ENCODE peak calls at places on chromosome 2, in six cellular contexts. One of them, this sample, is unnamed.

GRCh38 chr2:198465970-198466369 is 661.6 kb downstream of the PLCL1 start:
- DNase-seq in Calu3: no peak
- DNase-seq in C1 segment of cervical spinal cord: no peak
- DNase-seq in tibial artery: no peak
- DNase-seq in uterus: no peak
- DNase-seq in astrocyte: no peak
- DNase-seq in this sample: no peak

GRCh38 chr2:152418688-152419087 is 83.7 kb downstream of the FMNL2 start:
- DNase-seq in Calu3: no peak
- DNase-seq in C1 segment of cervical spinal cord: no peak
- DNase-seq in tibial artery: no peak
- DNase-seq in uterus: no peak
- DNase-seq in astrocyte: no peak
- DNase-seq in this sample: peak

GRCh38 chr2:235605306-235605998 is 111.6 kb downstream of the AGAP1 start:
- DNase-seq in Calu3: no peak
- DNase-seq in C1 segment of cervical spinal cord: no peak
- DNase-seq in tibial artery: peak
- DNase-seq in uterus: peak
- DNase-seq in astrocyte: peak
- DNase-seq in this sample: peak

GRCh38 chr2:156379714-156380113 is 47.2 kb upstream of the NR4A2 start:
- DNase-seq in Calu3: no peak
- DNase-seq in C1 segment of cervical spinal cord: no peak
- DNase-seq in tibial artery: no peak
- DNase-seq in uterus: no peak
- DNase-seq in astrocyte: no peak
- DNase-seq in this sample: no peak

GRCh38 chr2:11278219-11278618 is 66.2 kb downstream of the ROCK2 start:
- DNase-seq in Calu3: no peak
- DNase-seq in C1 segment of cervical spinal cord: no peak
- DNase-seq in tibial artery: no peak
- DNase-seq in uterus: no peak
- DNase-seq in astrocyte: no peak
- DNase-seq in this sample: no peak

GRCh38 chr2:102736174-102736606 is 25.6 kb upstream of the TMEM182 start:
- DNase-seq in Calu3: peak
- DNase-seq in C1 segment of cervical spinal cord: no peak
- DNase-seq in tibial artery: no peak
- DNase-seq in uterus: no peak
- DNase-seq in astrocyte: peak
- DNase-seq in this sample: peak

GRCh38 chr2:191432121-191432520 is 186.9 kb downstream of the MYO1B start:
- DNase-seq in Calu3: no peak
- DNase-seq in C1 segment of cervical spinal cord: no peak
- DNase-seq in tibial artery: no peak
- DNase-seq in uterus: no peak
- DNase-seq in astrocyte: peak
- DNase-seq in this sample: no peak

GRCh38 chr2:237603718-237604362 is 13.3 kb upstream of the RAB17 start:
- DNase-seq in Calu3: no peak
- DNase-seq in C1 segment of cervical spinal cord: no peak
- DNase-seq in tibial artery: no peak
- DNase-seq in uterus: peak
- DNase-seq in astrocyte: peak
- DNase-seq in this sample: no peak

GRCh38 chr2:5794012-5794411 is 101.8 kb downstream of the SOX11 start:
- DNase-seq in Calu3: no peak
- DNase-seq in C1 segment of cervical spinal cord: no peak
- DNase-seq in tibial artery: no peak
- DNase-seq in uterus: no peak
- DNase-seq in astrocyte: no peak
- DNase-seq in this sample: no peak

GRCh38 chr2:99572380-99572779 is 82.6 kb upstream of the REV1 start:
- DNase-seq in Calu3: no peak
- DNase-seq in C1 segment of cervical spinal cord: no peak
- DNase-seq in tibial artery: no peak
- DNase-seq in uterus: no peak
- DNase-seq in astrocyte: peak
- DNase-seq in this sample: no peak

GRCh38 chr2:23418490-23418911 is 33.5 kb downstream of the KLHL29 start:
- DNase-seq in Calu3: no peak
- DNase-seq in C1 segment of cervical spinal cord: no peak
- DNase-seq in tibial artery: peak
- DNase-seq in uterus: peak
- DNase-seq in astrocyte: peak
- DNase-seq in this sample: no peak

GRCh38 chr2:19911799-19912509 is 10.2 kb upstream of the TTC32 start:
- DNase-seq in Calu3: peak
- DNase-seq in C1 segment of cervical spinal cord: no peak
- DNase-seq in tibial artery: no peak
- DNase-seq in uterus: no peak
- DNase-seq in astrocyte: peak
- DNase-seq in this sample: no peak

GRCh38 chr2:191165190-191165643 is 14.4 kb upstream of the STAT4 start:
- DNase-seq in Calu3: no peak
- DNase-seq in C1 segment of cervical spinal cord: no peak
- DNase-seq in tibial artery: no peak
- DNase-seq in uterus: no peak
- DNase-seq in astrocyte: no peak
- DNase-seq in this sample: no peak

GRCh38 chr2:234378440-234378839 is 118.4 kb downstream of the ARL4C start:
- DNase-seq in Calu3: no peak
- DNase-seq in C1 segment of cervical spinal cord: no peak
- DNase-seq in tibial artery: no peak
- DNase-seq in uterus: no peak
- DNase-seq in astrocyte: peak
- DNase-seq in this sample: no peak

GRCh38 chr2:31893093-31893492 is 117.7 kb downstream of the MEMO1 start:
- DNase-seq in Calu3: no peak
- DNase-seq in C1 segment of cervical spinal cord: no peak
- DNase-seq in tibial artery: no peak
- DNase-seq in uterus: no peak
- DNase-seq in astrocyte: no peak
- DNase-seq in this sample: no peak

GRCh38 chr2:171895781-171896180 is 1.7 kb upstream of the SLC25A12 start:
- DNase-seq in Calu3: no peak
- DNase-seq in C1 segment of cervical spinal cord: no peak
- DNase-seq in tibial artery: no peak
- DNase-seq in uterus: no peak
- DNase-seq in astrocyte: no peak
- DNase-seq in this sample: no peak

GRCh38 chr2:28250006-28250405 is 142.7 kb upstream of the FOSL2 start:
- DNase-seq in Calu3: peak
- DNase-seq in C1 segment of cervical spinal cord: no peak
- DNase-seq in tibial artery: no peak
- DNase-seq in uterus: no peak
- DNase-seq in astrocyte: peak
- DNase-seq in this sample: no peak

GRCh38 chr2:25700221-25700660 is 26.9 kb upstream of the DTNB start:
- DNase-seq in Calu3: peak
- DNase-seq in C1 segment of cervical spinal cord: no peak
- DNase-seq in tibial artery: no peak
- DNase-seq in uterus: no peak
- DNase-seq in astrocyte: peak
- DNase-seq in this sample: no peak

GRCh38 chr2:129806985-129807384 is 172.5 kb upstream of the RAB6C start:
- DNase-seq in Calu3: no peak
- DNase-seq in C1 segment of cervical spinal cord: no peak
- DNase-seq in tibial artery: no peak
- DNase-seq in uterus: no peak
- DNase-seq in astrocyte: no peak
- DNase-seq in this sample: no peak

GRCh38 chr2:140457483-140457882 is 1673.3 kb downstream of the LRP1B start:
- DNase-seq in Calu3: no peak
- DNase-seq in C1 segment of cervical spinal cord: no peak
- DNase-seq in tibial artery: no peak
- DNase-seq in uterus: no peak
- DNase-seq in astrocyte: peak
- DNase-seq in this sample: no peak

GRCh38 chr2:96402591-96402990 is 67.0 kb downstream of the NCAPH start:
- DNase-seq in Calu3: no peak
- DNase-seq in C1 segment of cervical spinal cord: no peak
- DNase-seq in tibial artery: no peak
- DNase-seq in uterus: no peak
- DNase-seq in astrocyte: no peak
- DNase-seq in this sample: no peak

GRCh38 chr2:72367530-72368225 is 220.0 kb upstream of the CYP26B1 start:
- DNase-seq in Calu3: peak
- DNase-seq in C1 segment of cervical spinal cord: no peak
- DNase-seq in tibial artery: peak
- DNase-seq in uterus: no peak
- DNase-seq in astrocyte: peak
- DNase-seq in this sample: peak

GRCh38 chr2:101159526-101159925 is 8.3 kb upstream of the TBC1D8 start:
- DNase-seq in Calu3: no peak
- DNase-seq in C1 segment of cervical spinal cord: no peak
- DNase-seq in tibial artery: no peak
- DNase-seq in uterus: no peak
- DNase-seq in astrocyte: no peak
- DNase-seq in this sample: no peak

GRCh38 chr2:135674453-135674852 is 67.2 kb upstream of the UBXN4 start:
- DNase-seq in Calu3: no peak
- DNase-seq in C1 segment of cervical spinal cord: no peak
- DNase-seq in tibial artery: no peak
- DNase-seq in uterus: no peak
- DNase-seq in astrocyte: no peak
- DNase-seq in this sample: no peak

GRCh38 chr2:73823916-73824523 is 4.7 kb upstream of the STAMBP start:
- DNase-seq in Calu3: peak
- DNase-seq in C1 segment of cervical spinal cord: no peak
- DNase-seq in tibial artery: no peak
- DNase-seq in uterus: peak
- DNase-seq in astrocyte: peak
- DNase-seq in this sample: no peak

GRCh38 chr2:231207734-231208133 is 9.3 kb downstream of the ARMC9 start:
- DNase-seq in Calu3: no peak
- DNase-seq in C1 segment of cervical spinal cord: no peak
- DNase-seq in tibial artery: no peak
- DNase-seq in uterus: no peak
- DNase-seq in astrocyte: no peak
- DNase-seq in this sample: no peak

GRCh38 chr2:100321881-100322820 is at the start of gene LONRF2:
- DNase-seq in Calu3: peak
- DNase-seq in C1 segment of cervical spinal cord: no peak
- DNase-seq in tibial artery: no peak
- DNase-seq in uterus: peak
- DNase-seq in astrocyte: peak
- DNase-seq in this sample: peak

GRCh38 chr2:56680971-56681631 is 497.3 kb downstream of the CCDC85A start:
- DNase-seq in Calu3: no peak
- DNase-seq in C1 segment of cervical spinal cord: no peak
- DNase-seq in tibial artery: no peak
- DNase-seq in uterus: no peak
- DNase-seq in astrocyte: peak
- DNase-seq in this sample: no peak

GRCh38 chr2:64157792-64158191 is 13.6 kb upstream of the PELI1 start:
- DNase-seq in Calu3: no peak
- DNase-seq in C1 segment of cervical spinal cord: no peak
- DNase-seq in tibial artery: no peak
- DNase-seq in uterus: no peak
- DNase-seq in astrocyte: peak
- DNase-seq in this sample: no peak

GRCh38 chr2:235113854-235114253 is 162.0 kb downstream of the SH3BP4 start:
- DNase-seq in Calu3: no peak
- DNase-seq in C1 segment of cervical spinal cord: no peak
- DNase-seq in tibial artery: no peak
- DNase-seq in uterus: no peak
- DNase-seq in astrocyte: no peak
- DNase-seq in this sample: no peak

GRCh38 chr2:191114403-191114886 is 36.3 kb downstream of the STAT4 start:
- DNase-seq in Calu3: no peak
- DNase-seq in C1 segment of cervical spinal cord: no peak
- DNase-seq in tibial artery: no peak
- DNase-seq in uterus: no peak
- DNase-seq in astrocyte: no peak
- DNase-seq in this sample: no peak

GRCh38 chr2:50344509-50345106 is 687.3 kb downstream of the NRXN1 start:
- DNase-seq in Calu3: no peak
- DNase-seq in C1 segment of cervical spinal cord: no peak
- DNase-seq in tibial artery: no peak
- DNase-seq in uterus: no peak
- DNase-seq in astrocyte: no peak
- DNase-seq in this sample: no peak

GRCh38 chr2:141595531-141595930 is 535.3 kb downstream of the LRP1B start:
- DNase-seq in Calu3: no peak
- DNase-seq in C1 segment of cervical spinal cord: no peak
- DNase-seq in tibial artery: no peak
- DNase-seq in uterus: no peak
- DNase-seq in astrocyte: no peak
- DNase-seq in this sample: no peak

GRCh38 chr2:217216982-217217381 is 357.1 kb upstream of the TNP1 start:
- DNase-seq in Calu3: no peak
- DNase-seq in C1 segment of cervical spinal cord: no peak
- DNase-seq in tibial artery: no peak
- DNase-seq in uterus: no peak
- DNase-seq in astrocyte: no peak
- DNase-seq in this sample: no peak

GRCh38 chr2:181203916-181204315 is 223.5 kb downstream of the UBE2E3 start:
- DNase-seq in Calu3: no peak
- DNase-seq in C1 segment of cervical spinal cord: no peak
- DNase-seq in tibial artery: no peak
- DNase-seq in uterus: no peak
- DNase-seq in astrocyte: peak
- DNase-seq in this sample: no peak

GRCh38 chr2:169716229-169716886 is 17.3 kb upstream of the KLHL23 start:
- DNase-seq in Calu3: no peak
- DNase-seq in C1 segment of cervical spinal cord: no peak
- DNase-seq in tibial artery: no peak
- DNase-seq in uterus: peak
- DNase-seq in astrocyte: peak
- DNase-seq in this sample: no peak

GRCh38 chr2:37892436-37893114 is 32.5 kb upstream of the RMDN2 start:
- DNase-seq in Calu3: no peak
- DNase-seq in C1 segment of cervical spinal cord: no peak
- DNase-seq in tibial artery: no peak
- DNase-seq in uterus: no peak
- DNase-seq in astrocyte: no peak
- DNase-seq in this sample: no peak

GRCh38 chr2:227324671-227325055 is 388 bp upstream of the MFF start:
- DNase-seq in Calu3: peak
- DNase-seq in C1 segment of cervical spinal cord: no peak
- DNase-seq in tibial artery: no peak
- DNase-seq in uterus: no peak
- DNase-seq in astrocyte: no peak
- DNase-seq in this sample: no peak

GRCh38 chr2:233821709-233822100 is 32.6 kb downstream of the HJURP start:
- DNase-seq in Calu3: no peak
- DNase-seq in C1 segment of cervical spinal cord: no peak
- DNase-seq in tibial artery: peak
- DNase-seq in uterus: no peak
- DNase-seq in astrocyte: no peak
- DNase-seq in this sample: no peak

GRCh38 chr2:11056614-11057013 is 98.7 kb upstream of the SLC66A3 start:
- DNase-seq in Calu3: no peak
- DNase-seq in C1 segment of cervical spinal cord: no peak
- DNase-seq in tibial artery: no peak
- DNase-seq in uterus: no peak
- DNase-seq in astrocyte: peak
- DNase-seq in this sample: no peak